ENCODE peak calls at places on chromosomes 6 and 20, in six cellular contexts. F is K562, X is HepG2, L is SK-N-SH, N is sigmoid colon, W is H1. K is an unnamed sample. For H3K4me1, the result is how much of the 10 kb centered on the place peaks cover.

GRCh38 chr6:5143625-5144311 is 58.6 kb downstream of the PPP1R3G start:
- DNase-seq in F (peak), X (peak), L (peak), N (peak), W (peak), K (peak)

GRCh38 chr6:165766457-165766856 is 103.4 kb upstream of the PDE10A start:
- DNase-seq in F (no peak), X (no peak), L (no peak), N (no peak), W (no peak), K (no peak)

GRCh38 chr6:27775796-27776184 is 136.4 kb downstream of the OR2B2 start:
- DNase-seq in F (no peak), X (no peak), L (no peak), N (no peak), W (no peak), K (no peak)

GRCh38 chr6:170067923-170068360 is 222.9 kb downstream of the DLL1 start:
- DNase-seq in F (no peak), X (no peak), L (no peak), N (peak), W (no peak), K (peak)

GRCh38 chr6:106540907-106541306 is 88.4 kb downstream of the RTN4IP1 start:
- DNase-seq in F (no peak), X (peak), L (no peak), N (no peak), W (no peak), K (no peak)

GRCh38 chr6:158653577-158654354 is 3.9 kb downstream of the SYTL3 start:
- DNase-seq in F (no peak), X (no peak), L (no peak), N (no peak), W (no peak), K (peak)

GRCh38 chr6:37671061-37671460 is 26.6 kb downstream of the MDGA1 start:
- DNase-seq in F (no peak), X (no peak), L (no peak), N (no peak), W (no peak), K (no peak)

GRCh38 chr6:45479834-45480696 is 102.3 kb upstream of the SUPT3H start:
- DNase-seq in F (no peak), X (no peak), L (no peak), N (no peak), W (no peak), K (no peak)

GRCh38 chr6:137237413-137238170 is 18.4 kb upstream of the IFNGR1 start:
- DNase-seq in F (no peak), X (peak), L (no peak), N (no peak), W (no peak), K (no peak)

GRCh38 chr20:1894471-1894950 is 696 bp upstream of the SIRPA start:
- DNase-seq in F (peak), X (no peak), L (peak), N (peak), W (no peak), K (peak)

GRCh38 chr20:24698706-24699206 is 229.3 kb downstream of the SYNDIG1 start:
- DNase-seq in F (no peak), X (no peak), L (no peak), N (no peak), W (no peak), K (peak)

GRCh38 chr20:51629399-51630058 is 87.0 kb upstream of the NFATC2 start:
- DNase-seq in F (no peak), X (no peak), L (no peak), N (no peak), W (no peak), K (no peak)

GRCh38 chr20:51625105-51625504 is 82.6 kb upstream of the NFATC2 start:
- DNase-seq in F (no peak), X (no peak), L (no peak), N (no peak), W (no peak), K (no peak)

GRCh38 chr20:51631953-51632352 is 89.4 kb upstream of the NFATC2 start:
- DNase-seq in F (no peak), X (no peak), L (no peak), N (no peak), W (no peak), K (no peak)

GRCh38 chr20:51631011-51631950 is 88.8 kb upstream of the NFATC2 start:
- DNase-seq in F (peak), X (peak), L (peak), N (peak), W (no peak), K (no peak)

GRCh38 chr20:51628533-51629398 is 86.2 kb upstream of the NFATC2 start:
- DNase-seq in F (no peak), X (peak), L (no peak), N (no peak), W (no peak), K (no peak)
- TF ChIP-seq POLR2AphosphoS5 in F (no peak), X (no peak), L (no peak), N (no peak), W (no peak), K (no peak)

DNA sequence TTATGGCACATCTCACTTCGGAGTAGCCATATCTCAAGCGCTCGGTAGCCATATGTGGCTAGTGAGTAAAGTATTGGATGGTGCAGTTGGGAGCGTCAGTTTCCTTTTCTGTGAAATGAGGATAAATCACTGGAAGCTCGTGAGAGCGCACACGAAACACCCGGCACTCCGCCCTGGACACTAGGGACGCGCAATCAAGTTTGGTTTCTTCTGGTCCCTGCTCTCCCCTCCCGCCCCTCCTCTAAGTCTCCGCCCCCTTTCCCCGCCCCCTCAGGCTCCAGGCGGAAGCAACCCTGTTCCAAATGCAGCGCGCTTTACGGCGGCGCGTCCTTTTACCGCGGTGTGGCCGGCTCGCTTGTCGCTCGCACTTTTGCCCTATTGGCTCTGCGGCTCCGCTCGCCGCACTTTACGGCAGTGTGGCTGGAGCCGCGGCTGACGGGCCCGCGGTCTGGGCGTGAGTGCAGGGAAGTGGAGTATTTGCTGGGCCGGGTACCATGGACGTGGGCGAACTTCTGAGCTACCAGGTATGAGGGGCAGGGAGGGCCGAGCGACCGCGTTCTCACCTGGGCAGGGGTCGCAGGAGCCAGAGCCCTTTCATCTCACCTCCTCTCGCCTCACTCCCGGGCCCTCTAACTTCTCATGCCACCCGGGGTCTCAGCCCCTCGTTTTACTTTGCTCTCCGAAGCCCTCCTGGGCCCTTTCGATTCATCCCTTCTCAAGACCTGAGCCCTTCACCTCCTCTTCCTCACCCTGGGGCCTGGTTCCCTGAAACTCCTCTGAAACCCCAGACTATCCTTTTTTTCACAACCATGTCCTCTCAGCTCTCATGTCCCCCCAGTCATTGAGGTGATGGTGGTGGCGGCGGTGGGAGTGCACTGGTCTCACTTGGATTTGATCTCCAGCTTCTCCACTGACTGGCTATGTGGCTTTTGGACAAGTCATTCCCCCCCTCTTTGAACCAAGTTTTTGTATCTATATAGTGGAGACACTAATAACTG is at the start of gene CTNNBL1:
- DNase-seq in F (peak), X (peak), L (peak), N (peak), W (peak), K (peak)
- TF ChIP-seq EP300 in F (no peak), X (no peak), L (no peak), N (peak), W (no peak), K (no peak)

DNA sequence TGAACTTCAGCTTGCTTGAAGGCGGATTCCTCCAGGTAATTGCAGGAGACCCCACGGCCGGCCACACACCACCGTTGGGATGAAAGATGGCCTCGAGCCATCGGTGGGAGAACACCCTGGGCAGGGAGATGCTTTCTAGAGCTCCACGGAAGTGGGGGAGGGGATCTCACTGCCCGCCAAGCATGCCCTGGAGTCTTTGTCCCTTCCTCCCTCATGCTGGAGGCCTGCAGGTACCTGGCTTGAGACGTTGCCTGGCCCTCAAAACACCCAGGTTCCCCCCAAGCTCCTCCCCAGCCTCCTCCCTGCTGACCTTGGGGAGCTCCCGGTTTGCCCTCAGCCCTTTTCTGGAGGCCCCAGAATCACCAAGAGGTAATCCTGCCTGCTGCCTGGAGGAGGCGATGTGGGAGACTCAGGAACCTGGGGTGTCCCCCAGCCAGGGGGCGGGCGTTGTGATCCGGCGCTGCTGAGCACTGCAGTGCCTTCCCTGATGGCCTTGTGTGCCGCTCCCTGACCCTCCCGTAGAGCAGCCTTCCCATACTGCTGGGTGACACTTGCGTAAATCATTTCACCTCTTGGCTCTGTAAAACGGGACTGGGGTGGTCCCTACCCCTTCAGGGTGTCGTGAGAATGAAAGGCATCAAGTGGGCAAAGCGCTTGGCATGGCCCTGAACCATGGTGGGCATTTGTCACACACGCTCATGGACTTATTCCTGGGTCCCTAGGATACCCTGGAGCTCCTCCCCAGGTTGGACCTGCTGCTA is 91.4 kb downstream of the CEBPB start:
- DNase-seq in F (peak), X (peak), L (no peak), N (no peak), W (no peak), K (no peak)
- H3K4me1 ChIP-seq in F (under half), X (half or more), L (under half), N (under half), W (under half), K (under half)

DNA sequence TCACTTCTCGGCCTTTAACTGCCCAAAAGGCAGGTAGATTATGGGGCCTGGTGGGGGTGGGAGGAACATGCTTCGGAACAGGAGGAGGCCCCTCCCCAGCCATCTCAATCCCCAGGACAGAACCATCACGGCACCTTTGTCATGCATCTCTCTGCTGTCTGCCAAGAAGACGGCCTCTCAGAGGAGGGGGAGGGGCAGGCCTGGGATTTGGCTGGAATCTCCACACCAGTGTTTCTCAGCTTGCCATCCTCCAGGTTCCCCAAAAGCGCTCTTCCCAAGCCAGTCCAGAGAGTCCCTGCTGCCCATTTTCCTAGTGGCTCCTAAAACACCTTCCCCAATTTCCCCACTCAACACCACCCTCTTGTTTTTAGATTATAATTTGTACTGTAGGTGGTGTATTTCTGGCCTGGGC is 2.5 kb upstream of the POU5F1 start:
- DNase-seq in F (no peak), X (no peak), L (no peak), N (no peak), W (peak), K (no peak)
- TF ChIP-seq POLR2AphosphoS5 in F (no peak), X (no peak), L (no peak), N (no peak), W (no peak), K (no peak)

GRCh38 chr20:35277531-35278395 is at the start of gene MMP24OS:
- DNase-seq in F (peak), X (no peak), L (peak), N (peak), W (peak), K (peak)
- TF ChIP-seq EP300 in F (no peak), X (no peak), L (no peak), N (no peak), W (no peak), K (no peak)